ENCODE peak calls at places on chromosomes 4 and X, in five cellular contexts. E, F, P, D and R are unnamed samples.

GRCh38 chrX:72394518-72395163 is 88.9 kb upstream of the CITED1 start:
- DNase-seq in E (peak), F (no peak), P (peak), D (no peak), R (peak)

GRCh38 chr4:125387770-125388169 is 73.0 kb downstream of the FAT4 start:
- DNase-seq in E (no peak), F (no peak), P (no peak), D (no peak), R (no peak)

GRCh38 chr4:1075266-1075665 is 38.1 kb downstream of the RNF212 start:
- DNase-seq in E (no peak), F (no peak), P (no peak), D (no peak), R (no peak)

GRCh38 chr4:140726776-140727500 is 29.2 kb downstream of the TBC1D9 start:
- DNase-seq in E (no peak), F (no peak), P (no peak), D (no peak), R (no peak)

GRCh38 chrX:123550829-123551228 is 182.0 kb downstream of the THOC2 start:
- DNase-seq in E (no peak), F (no peak), P (no peak), D (no peak), R (no peak)

GRCh38 chr4:113290666-113291065 is 241.2 kb downstream of the ANK2 start:
- DNase-seq in E (no peak), F (no peak), P (no peak), D (no peak), R (no peak)

GRCh38 chrX:121504148-121504547 is 456.7 kb downstream of the GLUD2 start:
- DNase-seq in E (no peak), F (no peak), P (no peak), D (no peak), R (no peak)

GRCh38 chr4:38154251-38154650 is 194.1 kb downstream of the PTTG2 start:
- DNase-seq in E (no peak), F (no peak), P (no peak), D (no peak), R (no peak)

GRCh38 chr4:126071346-126072333 is 756.9 kb downstream of the FAT4 start:
- DNase-seq in E (no peak), F (no peak), P (no peak), D (no peak), R (no peak)

GRCh38 chr4:152462715-152463114 is 73.2 kb downstream of the FBXW7 start:
- DNase-seq in E (no peak), F (no peak), P (no peak), D (no peak), R (no peak)

GRCh38 chrX:67346667-67347066 is 197.2 kb upstream of the AR start:
- DNase-seq in E (no peak), F (no peak), P (no peak), D (no peak), R (no peak)

GRCh38 chr4:8157944-8158709 is 486 bp downstream of the ABLIM2 start:
- DNase-seq in E (no peak), F (no peak), P (peak), D (no peak), R (no peak)

GRCh38 chrX:103831803-103832544 is at the start of gene RAB9B:
- DNase-seq in E (peak), F (peak), P (peak), D (peak), R (peak)

GRCh38 chr4:142474398-142475087 is 371.6 kb downstream of the INPP4B start:
- DNase-seq in E (no peak), F (no peak), P (no peak), D (no peak), R (no peak)

GRCh38 chrX:91435465-91435864 is 826 bp downstream of the PABPC5 start:
- DNase-seq in E (no peak), F (no peak), P (peak), D (peak), R (no peak)

GRCh38 chr4:6087669-6088068 is 69.4 kb upstream of the C4orf50 start:
- DNase-seq in E (peak), F (no peak), P (no peak), D (peak), R (no peak)

GRCh38 chr4:7638463-7638862 is 203.7 kb upstream of the PSAPL1 start:
- DNase-seq in E (no peak), F (no peak), P (no peak), D (no peak), R (no peak)

GRCh38 chr4:156959298-156959702 is 12.3 kb downstream of the PDGFC start:
- DNase-seq in E (no peak), F (no peak), P (no peak), D (no peak), R (no peak)

GRCh38 chr4:140705625-140706275 is 50.4 kb downstream of the TBC1D9 start:
- DNase-seq in E (no peak), F (no peak), P (no peak), D (no peak), R (no peak)

GRCh38 chrX:17679820-17680219 is 57.5 kb upstream of the SCML1 start:
- DNase-seq in E (no peak), F (no peak), P (no peak), D (no peak), R (no peak)

GRCh38 chrX:10685923-10686595 is 65.7 kb upstream of the MID1 start:
- DNase-seq in E (no peak), F (no peak), P (no peak), D (no peak), R (no peak)

GRCh38 chr4:99324978-99325377 is 3.8 kb upstream of the ADH1B start:
- DNase-seq in E (no peak), F (no peak), P (peak), D (no peak), R (peak)

GRCh38 chr4:168853770-168854169 is 156.3 kb downstream of the CBR4 start:
- DNase-seq in E (no peak), F (no peak), P (no peak), D (no peak), R (no peak)

GRCh38 chr4:38925492-38926418 is 58.1 kb downstream of the FAM114A1 start:
- DNase-seq in E (peak), F (no peak), P (no peak), D (no peak), R (no peak)

GRCh38 chr4:184744251-184744650 is 10.4 kb upstream of the CENPU start:
- DNase-seq in E (no peak), F (no peak), P (no peak), D (no peak), R (no peak)

GRCh38 chr4:184746532-184746870 is 12.6 kb upstream of the CENPU start:
- DNase-seq in E (no peak), F (no peak), P (peak), D (no peak), R (no peak)

GRCh38 chr4:184748251-184748652 is 14.4 kb upstream of the CENPU start:
- DNase-seq in E (no peak), F (no peak), P (no peak), D (no peak), R (no peak)

GRCh38 chr4:184747034-184747830 is 13.3 kb upstream of the CENPU start:
- DNase-seq in E (no peak), F (no peak), P (no peak), D (peak), R (no peak)

GRCh38 chr4:184745747-184746531 is 12.0 kb upstream of the CENPU start:
- DNase-seq in E (peak), F (peak), P (peak), D (peak), R (peak)
- TF ChIP-seq CTCF in E (peak), F (peak), P (peak), D (peak), R (peak)

DNA sequence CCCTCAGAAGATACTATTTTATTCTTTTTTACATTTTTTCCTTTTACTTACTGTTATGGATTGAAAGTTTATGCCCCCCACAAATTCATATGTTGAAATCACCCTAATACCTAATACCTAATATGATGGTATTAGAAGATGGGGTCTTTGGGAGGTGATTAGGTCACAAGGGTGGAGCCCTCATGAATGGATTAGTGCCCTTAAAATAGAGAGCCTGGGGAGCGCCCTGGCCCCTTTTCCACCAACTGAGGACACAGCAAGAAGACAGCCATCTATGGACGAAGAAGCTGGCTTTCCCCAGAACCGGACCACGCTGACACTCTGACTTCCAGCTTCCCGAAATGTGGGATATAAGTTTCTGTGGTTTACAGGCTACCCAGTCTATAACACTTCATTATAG is 58.6 kb upstream of the FAT1 start:
- DNase-seq in E (no peak), F (no peak), P (no peak), D (no peak), R (no peak)
- TF ChIP-seq CTCF in E (no peak), F (no peak), P (no peak), D (no peak), R (no peak)

DNA sequence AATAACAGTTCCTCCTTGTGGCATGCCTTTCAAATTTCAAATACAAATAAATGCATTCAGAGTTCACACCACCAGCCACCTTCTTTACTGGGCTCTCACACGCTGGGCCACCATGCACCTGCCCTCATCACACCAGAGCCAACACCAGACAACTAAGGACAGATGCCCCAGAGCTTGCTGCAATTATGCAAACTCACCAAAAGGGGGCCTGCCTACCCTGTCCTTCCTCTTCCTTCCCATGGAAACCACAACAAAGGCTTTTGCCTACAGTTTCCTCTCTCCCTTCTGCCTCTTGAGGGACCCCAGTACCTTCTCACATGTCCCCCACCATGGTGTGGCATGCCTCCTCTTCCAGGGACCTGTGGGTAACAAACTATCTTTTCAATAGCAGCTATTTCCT is 1333.9 kb upstream of the TENM3 start:
- DNase-seq in E (no peak), F (no peak), P (no peak), D (peak), R (no peak)
- TF ChIP-seq CTCF in E (no peak), F (no peak), P (no peak), D (peak), R (no peak)

GRCh38 chr4:82388405-82388804 is 14.6 kb upstream of the HNRNPD start:
- DNase-seq in E (no peak), F (no peak), P (no peak), D (no peak), R (no peak)
- TF ChIP-seq CTCF in E (peak), F (no peak), P (no peak), D (peak), R (no peak)

GRCh38 chr4:133584714-133585113 is 435.6 kb downstream of the PCDH10 start:
- DNase-seq in E (no peak), F (no peak), P (no peak), D (peak), R (no peak)
- TF ChIP-seq CTCF in E (no peak), F (no peak), P (no peak), D (peak), R (no peak)

DNA sequence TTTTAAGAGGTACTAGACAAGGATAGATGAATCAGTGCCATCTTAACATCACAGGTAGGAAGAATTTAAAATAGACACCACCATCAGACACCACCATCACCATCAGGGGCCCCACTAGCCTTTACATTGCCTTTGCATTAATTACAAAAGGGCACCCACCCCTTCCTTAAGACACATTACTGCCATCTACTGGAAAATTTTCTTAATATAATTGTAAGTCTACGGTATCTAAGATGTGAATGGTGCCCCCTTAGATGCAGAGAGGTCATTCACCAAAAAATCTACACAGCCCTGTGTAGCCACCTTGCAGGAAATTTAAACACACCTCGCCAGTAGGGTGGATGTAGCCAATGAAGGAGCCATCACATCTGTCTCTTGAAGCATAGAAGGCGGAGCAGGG is 184.1 kb downstream of the MID1IP1 start:
- DNase-seq in E (no peak), F (no peak), P (no peak), D (no peak), R (no peak)
- TF ChIP-seq CTCF in E (peak), F (no peak), P (no peak), D (peak), R (peak)

GRCh38 chr4:89952458-89952857 is 57.8 kb downstream of the MMRN1 start:
- DNase-seq in E (no peak), F (no peak), P (no peak), D (no peak), R (no peak)

GRCh38 chr4:89954906-89955305 is 60.3 kb downstream of the MMRN1 start:
- DNase-seq in E (no peak), F (no peak), P (no peak), D (no peak), R (no peak)

GRCh38 chr4:89949782-89950387 is 55.2 kb downstream of the MMRN1 start:
- DNase-seq in E (no peak), F (no peak), P (no peak), D (no peak), R (no peak)
- TF ChIP-seq CTCF in E (no peak), F (no peak), P (no peak), D (peak), R (peak)